ENCODE peak calls at places on chromosomes 1 and 21, in seven cellular contexts. C is heart left ventricle, F is fibroblast of mammary gland, Q is C1 segment of cervical spinal cord, X is glutamatergic neuron, A is EL, R is GM04503. T is an unnamed sample.

GRCh38 chr1:85607126-85607912 is 26.8 kb downstream of the CCN1 start:
- DNase-seq in F (peak), X (no peak), R (peak), Q (no peak), A (peak), C (no peak), T (no peak)

GRCh38 chr1:176625365-176625764 is 162.4 kb downstream of the PAPPA2 start:
- DNase-seq in F (no peak), C (no peak), R (no peak), X (no peak), Q (no peak), A (no peak), T (no peak)

GRCh38 chr1:6393400-6394187 is at the start of gene ACOT7:
- DNase-seq in C (peak), X (peak), F (peak), R (peak), A (peak), Q (peak), T (peak)

GRCh38 chr1:172450524-172450885 is 6.6 kb upstream of the PIGC start:
- DNase-seq in A (no peak), R (no peak), F (no peak), X (no peak), C (no peak), Q (no peak), T (no peak)

GRCh38 chr1:104329278-104329677 is 579.6 kb downstream of the AMY1C start:
- DNase-seq in F (no peak), Q (no peak), A (no peak), X (no peak), R (no peak), C (no peak), T (no peak)

GRCh38 chr1:171433451-171433850 is 51.9 kb upstream of the PRRC2C start:
- DNase-seq in F (peak), Q (no peak), X (no peak), A (peak), R (no peak), C (no peak), T (no peak)

GRCh38 chr1:8353386-8353785 is 35.5 kb downstream of the SLC45A1 start:
- DNase-seq in Q (no peak), X (no peak), C (no peak), F (no peak), R (no peak), A (no peak), T (no peak)

GRCh38 chr1:87300579-87300978 is 28.1 kb upstream of the LMO4 start:
- DNase-seq in R (no peak), Q (no peak), A (no peak), C (no peak), X (no peak), F (no peak), T (no peak)

GRCh38 chr21:44425307-44425894 is 29.9 kb upstream of the LRRC3 start:
- DNase-seq in Q (no peak), A (no peak), F (no peak), C (peak), X (no peak), R (no peak), T (no peak)